ENCODE peak calls at places on chromosomes 6 and 20, in five cellular contexts. One of them, this sample, is unnamed.

GRCh38 chr20:51160821-51161220 is 137.9 kb upstream of the KCNG1 start:
- DNase-seq in pancreas: no peak
- DNase-seq in AG10803: no peak
- DNase-seq in AG09309: no peak
- DNase-seq in thoracic aorta: no peak
- DNase-seq in this sample: no peak

GRCh38 chr20:9928281-9928737 is 89.4 kb upstream of the PAK5 start:
- DNase-seq in pancreas: no peak
- DNase-seq in thoracic aorta: no peak
- DNase-seq in AG09309: no peak
- DNase-seq in AG10803: no peak
- DNase-seq in this sample: no peak

GRCh38 chr20:6704132-6704861 is 63.2 kb upstream of the BMP2 start:
- DNase-seq in thoracic aorta: no peak
- DNase-seq in AG10803: peak; percentile 64
- DNase-seq in pancreas: peak; percentile 72
- DNase-seq in AG09309: peak; percentile 63
- DNase-seq in this sample: peak; percentile 37

GRCh38 chr6:21625642-21626041 is 32.1 kb downstream of the SOX4 start:
- DNase-seq in AG10803: no peak
- DNase-seq in thoracic aorta: no peak
- DNase-seq in pancreas: no peak
- DNase-seq in AG09309: no peak
- DNase-seq in this sample: no peak

GRCh38 chr20:63381781-63382431 is 20.8 kb upstream of the CHRNA4 start:
- DNase-seq in pancreas: no peak
- DNase-seq in AG10803: no peak
- DNase-seq in AG09309: no peak
- DNase-seq in thoracic aorta: no peak
- DNase-seq in this sample: no peak

GRCh38 chr6:81769834-81770233 is 17.4 kb upstream of the TENT5A start:
- DNase-seq in AG10803: peak; percentile 47
- DNase-seq in AG09309: no peak
- DNase-seq in pancreas: no peak
- DNase-seq in thoracic aorta: no peak
- DNase-seq in this sample: peak; percentile 52

GRCh38 chr6:36071714-36072113 is 44.1 kb downstream of the MAPK14 start:
- DNase-seq in pancreas: no peak
- DNase-seq in AG10803: no peak
- DNase-seq in AG09309: no peak
- DNase-seq in thoracic aorta: no peak
- DNase-seq in this sample: no peak

GRCh38 chr6:130359736-130360135 is 6.1 kb upstream of the TMEM200A start:
- DNase-seq in pancreas: no peak
- DNase-seq in AG09309: no peak
- DNase-seq in thoracic aorta: no peak
- DNase-seq in AG10803: no peak
- DNase-seq in this sample: no peak

GRCh38 chr20:62356143-62356947 is 10.8 kb downstream of the LAMA5 start:
- DNase-seq in pancreas: no peak
- DNase-seq in AG10803: no peak
- DNase-seq in thoracic aorta: no peak
- DNase-seq in AG09309: no peak
- DNase-seq in this sample: no peak

GRCh38 chr6:111185954-111186353 is 98.7 kb downstream of the SLC16A10 start:
- DNase-seq in pancreas: no peak
- DNase-seq in thoracic aorta: no peak
- DNase-seq in AG09309: no peak
- DNase-seq in AG10803: no peak
- DNase-seq in this sample: no peak

GRCh38 chr6:2542858-2543218 is 207.9 kb downstream of the MYLK4 start:
- DNase-seq in AG09309: peak; percentile 55
- DNase-seq in thoracic aorta: no peak
- DNase-seq in AG10803: peak; percentile 10
- DNase-seq in pancreas: no peak
- DNase-seq in this sample: no peak

GRCh38 chr6:104688283-104688969 is 171.3 kb downstream of the HACE1 start:
- DNase-seq in pancreas: no peak
- DNase-seq in AG09309: no peak
- DNase-seq in thoracic aorta: no peak
- DNase-seq in AG10803: no peak
- DNase-seq in this sample: no peak

GRCh38 chr6:54118117-54118516 is 6.9 kb downstream of the MLIP start:
- DNase-seq in AG10803: no peak
- DNase-seq in pancreas: no peak
- DNase-seq in AG09309: no peak
- DNase-seq in thoracic aorta: no peak
- DNase-seq in this sample: no peak

GRCh38 chr6:131727868-131728267 is 17.1 kb upstream of the CTAGE9 start:
- DNase-seq in AG10803: no peak
- DNase-seq in thoracic aorta: no peak
- DNase-seq in AG09309: no peak
- DNase-seq in pancreas: no peak
- DNase-seq in this sample: no peak

GRCh38 chr20:17571153-17571527 is 1.3 kb downstream of the DSTN start:
- DNase-seq in AG09309: no peak
- DNase-seq in pancreas: no peak
- DNase-seq in thoracic aorta: no peak
- DNase-seq in AG10803: peak; percentile 26
- DNase-seq in this sample: no peak

GRCh38 chr6:3699231-3699630 is 52.3 kb downstream of the PXDC1 start:
- DNase-seq in AG09309: no peak
- DNase-seq in thoracic aorta: no peak
- DNase-seq in AG10803: no peak
- DNase-seq in pancreas: no peak
- DNase-seq in this sample: no peak
- H3K4me3 ChIP-seq in AG09309: no peak overlapping the region
- H3K4me3 ChIP-seq in thoracic aorta: no peak overlapping the region
- H3K4me3 ChIP-seq in AG10803: no peak overlapping the region
- H3K4me3 ChIP-seq in pancreas: no peak overlapping the region
- H3K4me3 ChIP-seq in this sample: no peak overlapping the region

GRCh38 chr6:27896398-27896796 is 15.8 kb downstream of the OR2B2 start:
- DNase-seq in AG09309: no peak
- DNase-seq in thoracic aorta: no peak
- DNase-seq in pancreas: no peak
- DNase-seq in AG10803: no peak
- DNase-seq in this sample: no peak
- H3K4me3 ChIP-seq in AG09309: no peak overlapping the region
- H3K4me3 ChIP-seq in thoracic aorta: no peak overlapping the region
- H3K4me3 ChIP-seq in pancreas: no peak overlapping the region
- H3K4me3 ChIP-seq in AG10803: no peak overlapping the region
- H3K4me3 ChIP-seq in this sample: no peak overlapping the region

GRCh38 chr6:33700391-33701050 is 11.0 kb downstream of the UQCC2 start:
- DNase-seq in AG09309: no peak
- DNase-seq in AG10803: peak; percentile 70
- DNase-seq in pancreas: peak; percentile 31
- DNase-seq in thoracic aorta: no peak
- DNase-seq in this sample: no peak
- H3K4me3 ChIP-seq in AG09309: no peak overlapping the region
- H3K4me3 ChIP-seq in AG10803: no peak overlapping the region
- H3K4me3 ChIP-seq in pancreas: no peak overlapping the region
- H3K4me3 ChIP-seq in thoracic aorta: no peak overlapping the region
- H3K4me3 ChIP-seq in this sample: no peak overlapping the region

GRCh38 chr6:83927470-83927869 is 68.0 kb downstream of the CYB5R4 start:
- DNase-seq in AG10803: no peak
- DNase-seq in AG09309: no peak
- DNase-seq in thoracic aorta: no peak
- DNase-seq in pancreas: no peak
- DNase-seq in this sample: no peak

DNA sequence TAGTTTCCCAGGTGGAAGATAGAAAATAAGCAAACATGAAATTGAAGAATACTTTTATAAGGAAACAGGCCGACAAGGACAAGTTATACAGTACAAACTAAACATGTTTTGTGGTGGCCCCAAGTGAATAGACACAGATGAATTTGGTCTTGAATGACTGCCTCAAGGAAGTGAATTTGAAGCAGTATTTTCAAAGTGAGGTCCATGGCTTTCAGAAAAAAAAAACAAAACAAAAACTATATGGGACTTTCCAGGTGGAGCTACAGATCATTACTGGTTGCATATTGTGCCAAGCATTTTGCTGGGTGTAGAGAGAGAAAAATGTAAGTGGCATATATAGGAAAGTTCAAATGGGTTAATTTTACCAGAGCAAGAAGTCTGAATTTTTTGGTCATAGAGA is 68.8 kb downstream of the CYB5R4 start:
- DNase-seq in AG10803: no peak
- DNase-seq in pancreas: no peak
- DNase-seq in thoracic aorta: no peak
- DNase-seq in AG09309: no peak
- DNase-seq in this sample: no peak
- H3K4me3 ChIP-seq in AG10803: no peak overlapping the region
- H3K4me3 ChIP-seq in pancreas: no peak overlapping the region
- H3K4me3 ChIP-seq in thoracic aorta: no peak overlapping the region
- H3K4me3 ChIP-seq in AG09309: no peak overlapping the region
- H3K4me3 ChIP-seq in this sample: no peak overlapping the region

GRCh38 chr6:12806811-12807210 is 90.2 kb downstream of the PHACTR1 start:
- DNase-seq in pancreas: no peak
- DNase-seq in AG10803: peak; percentile 84
- DNase-seq in thoracic aorta: no peak
- DNase-seq in AG09309: no peak
- DNase-seq in this sample: no peak

GRCh38 chr6:12801141-12801540 is 84.6 kb downstream of the PHACTR1 start:
- DNase-seq in pancreas: no peak
- DNase-seq in AG10803: peak; percentile 94
- DNase-seq in AG09309: no peak
- DNase-seq in thoracic aorta: no peak
- DNase-seq in this sample: no peak

GRCh38 chr6:12802440-12802839 is 85.9 kb downstream of the PHACTR1 start:
- DNase-seq in AG09309: no peak
- DNase-seq in AG10803: no peak
- DNase-seq in thoracic aorta: no peak
- DNase-seq in pancreas: no peak
- DNase-seq in this sample: no peak

GRCh38 chr6:12804967-12805645 is 88.5 kb downstream of the PHACTR1 start:
- DNase-seq in AG10803: peak; percentile 40
- DNase-seq in AG09309: no peak
- DNase-seq in pancreas: no peak
- DNase-seq in thoracic aorta: no peak
- DNase-seq in this sample: no peak

DNA sequence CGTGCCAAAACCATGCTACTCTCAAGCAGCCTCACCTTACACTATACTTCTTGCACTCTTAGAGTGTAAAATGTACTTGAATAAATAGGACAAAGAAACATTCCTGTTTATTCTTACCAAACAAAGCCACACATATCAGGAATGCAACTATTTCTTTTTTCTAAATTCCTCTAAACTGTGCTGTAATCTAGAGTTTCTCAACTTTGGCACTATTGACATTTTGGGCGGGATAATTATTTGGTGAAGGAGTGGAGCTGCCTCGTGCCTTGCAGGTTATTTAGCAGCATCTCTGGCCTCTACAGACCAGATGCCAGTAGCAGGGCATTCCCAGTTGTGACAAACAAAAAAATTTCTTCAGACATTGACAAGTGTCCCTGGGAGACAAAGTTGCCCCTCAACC is 86.9 kb downstream of the PHACTR1 start:
- DNase-seq in pancreas: no peak
- DNase-seq in thoracic aorta: no peak
- DNase-seq in AG09309: no peak
- DNase-seq in AG10803: peak; percentile 81
- DNase-seq in this sample: no peak
- H3K4me3 ChIP-seq in pancreas: no peak overlapping the region
- H3K4me3 ChIP-seq in thoracic aorta: no peak overlapping the region
- H3K4me3 ChIP-seq in AG09309: no peak overlapping the region
- H3K4me3 ChIP-seq in AG10803: no peak overlapping the region
- H3K4me3 ChIP-seq in this sample: no peak overlapping the region

GRCh38 chr6:11283629-11284028 is 51.2 kb upstream of the NEDD9 start:
- DNase-seq in AG09309: no peak
- DNase-seq in pancreas: no peak
- DNase-seq in AG10803: no peak
- DNase-seq in thoracic aorta: no peak
- DNase-seq in this sample: no peak

GRCh38 chr6:11282875-11283274 is 50.4 kb upstream of the NEDD9 start:
- DNase-seq in AG10803: no peak
- DNase-seq in AG09309: no peak
- DNase-seq in pancreas: no peak
- DNase-seq in thoracic aorta: no peak
- DNase-seq in this sample: no peak

GRCh38 chr6:11282245-11282644 is 49.8 kb upstream of the NEDD9 start:
- DNase-seq in pancreas: no peak
- DNase-seq in thoracic aorta: no peak
- DNase-seq in AG10803: no peak
- DNase-seq in AG09309: no peak
- DNase-seq in this sample: no peak

GRCh38 chr6:11288065-11288464 is 55.6 kb upstream of the NEDD9 start:
- DNase-seq in AG10803: no peak
- DNase-seq in pancreas: peak; percentile 16
- DNase-seq in AG09309: no peak
- DNase-seq in thoracic aorta: no peak
- DNase-seq in this sample: no peak

GRCh38 chr6:11284996-11285395 is 52.5 kb upstream of the NEDD9 start:
- DNase-seq in AG09309: no peak
- DNase-seq in pancreas: no peak
- DNase-seq in thoracic aorta: no peak
- DNase-seq in AG10803: no peak
- DNase-seq in this sample: no peak
- H3K4me3 ChIP-seq in AG09309: no peak overlapping the region
- H3K4me3 ChIP-seq in pancreas: no peak overlapping the region
- H3K4me3 ChIP-seq in thoracic aorta: no peak overlapping the region
- H3K4me3 ChIP-seq in AG10803: no peak overlapping the region
- H3K4me3 ChIP-seq in this sample: no peak overlapping the region

GRCh38 chr6:94510877-94511276 is 1066.5 kb upstream of the MANEA start:
- DNase-seq in thoracic aorta: no peak
- DNase-seq in pancreas: no peak
- DNase-seq in AG09309: no peak
- DNase-seq in AG10803: no peak
- DNase-seq in this sample: no peak
- H3K4me3 ChIP-seq in thoracic aorta: no peak overlapping the region
- H3K4me3 ChIP-seq in pancreas: no peak overlapping the region
- H3K4me3 ChIP-seq in AG09309: no peak overlapping the region
- H3K4me3 ChIP-seq in AG10803: no peak overlapping the region
- H3K4me3 ChIP-seq in this sample: no peak overlapping the region

This sample was measured in BJ.